ENCODE peak calls at places on chromosomes 7 and 10, in six cellular contexts. One of them, this sample, is unnamed.

GRCh38 chr10:129875993-129876727 is 87.9 kb downstream of the EBF3 start:
- DNase-seq in left ventricle myocardium inferior: no peak
- DNase-seq in WERI-Rb-1: no peak
- DNase-seq in PC-3: no peak
- DNase-seq in adrenal gland: no peak
- DNase-seq in body of pancreas: no peak
- DNase-seq in this sample: no peak

GRCh38 chr10:21692909-21693308 is 158.9 kb downstream of the MLLT10 start:
- DNase-seq in left ventricle myocardium inferior: no peak
- DNase-seq in WERI-Rb-1: no peak
- DNase-seq in PC-3: peak; percentile 9
- DNase-seq in adrenal gland: no peak
- DNase-seq in body of pancreas: no peak
- DNase-seq in this sample: no peak

GRCh38 chr7:49791089-49791741 is 17.8 kb downstream of the VWC2 start:
- DNase-seq in left ventricle myocardium inferior: no peak
- DNase-seq in WERI-Rb-1: peak; percentile 64
- DNase-seq in PC-3: peak; percentile 58
- DNase-seq in adrenal gland: no peak
- DNase-seq in body of pancreas: no peak
- DNase-seq in this sample: no peak

GRCh38 chr10:32409741-32410140 is 36.2 kb upstream of the CCDC7 start:
- DNase-seq in left ventricle myocardium inferior: no peak
- DNase-seq in WERI-Rb-1: no peak
- DNase-seq in PC-3: peak; percentile 48
- DNase-seq in adrenal gland: no peak
- DNase-seq in body of pancreas: no peak
- DNase-seq in this sample: no peak

GRCh38 chr10:34742456-34742855 is 72.6 kb downstream of the PARD3 start:
- DNase-seq in left ventricle myocardium inferior: no peak
- DNase-seq in WERI-Rb-1: no peak
- DNase-seq in PC-3: no peak
- DNase-seq in adrenal gland: no peak
- DNase-seq in body of pancreas: no peak
- DNase-seq in this sample: no peak

GRCh38 chr7:73885975-73886798 is 25.2 kb downstream of the TMEM270 start:
- DNase-seq in left ventricle myocardium inferior: peak; percentile 73
- DNase-seq in WERI-Rb-1: no peak
- DNase-seq in PC-3: no peak
- DNase-seq in adrenal gland: peak; percentile 16
- DNase-seq in body of pancreas: peak; percentile 35
- DNase-seq in this sample: peak; percentile 63

GRCh38 chr7:152602962-152603361 is 73.0 kb downstream of the XRCC2 start:
- DNase-seq in left ventricle myocardium inferior: no peak
- DNase-seq in WERI-Rb-1: no peak
- DNase-seq in PC-3: no peak
- DNase-seq in adrenal gland: no peak
- DNase-seq in body of pancreas: no peak
- DNase-seq in this sample: peak; percentile 18

GRCh38 chr10:35884657-35885071 is 242.6 kb upstream of the FZD8 start:
- DNase-seq in left ventricle myocardium inferior: no peak
- DNase-seq in WERI-Rb-1: peak; percentile 93
- DNase-seq in PC-3: no peak
- DNase-seq in adrenal gland: no peak
- DNase-seq in body of pancreas: peak; percentile 16
- DNase-seq in this sample: no peak

GRCh38 chr10:18690541-18690940 is 31.3 kb downstream of the ARL5B start:
- DNase-seq in left ventricle myocardium inferior: no peak
- DNase-seq in WERI-Rb-1: no peak
- DNase-seq in PC-3: no peak
- DNase-seq in adrenal gland: no peak
- DNase-seq in body of pancreas: no peak
- DNase-seq in this sample: no peak

GRCh38 chr10:71782221-71782916 is 9.0 kb upstream of the VSIR start:
- DNase-seq in left ventricle myocardium inferior: no peak
- DNase-seq in WERI-Rb-1: no peak
- DNase-seq in PC-3: no peak
- DNase-seq in adrenal gland: no peak
- DNase-seq in body of pancreas: no peak
- DNase-seq in this sample: no peak

GRCh38 chr7:134836447-134836846 is 57.0 kb downstream of the CALD1 start:
- DNase-seq in left ventricle myocardium inferior: no peak
- DNase-seq in WERI-Rb-1: no peak
- DNase-seq in PC-3: no peak
- DNase-seq in adrenal gland: no peak
- DNase-seq in body of pancreas: no peak
- DNase-seq in this sample: peak; percentile 96

GRCh38 chr10:132630156-132630555 is 92.6 kb downstream of the INPP5A start:
- DNase-seq in left ventricle myocardium inferior: no peak
- DNase-seq in WERI-Rb-1: no peak
- DNase-seq in PC-3: no peak
- DNase-seq in adrenal gland: no peak
- DNase-seq in body of pancreas: peak; percentile 8
- DNase-seq in this sample: no peak

GRCh38 chr10:109417803-109418202 is 505.5 kb downstream of the XPNPEP1 start:
- DNase-seq in left ventricle myocardium inferior: no peak
- DNase-seq in WERI-Rb-1: no peak
- DNase-seq in PC-3: no peak
- DNase-seq in adrenal gland: no peak
- DNase-seq in body of pancreas: no peak
- DNase-seq in this sample: no peak

GRCh38 chr7:127534636-127535035 is 50.8 kb downstream of the GCC1 start:
- DNase-seq in left ventricle myocardium inferior: no peak
- DNase-seq in WERI-Rb-1: no peak
- DNase-seq in PC-3: no peak
- DNase-seq in adrenal gland: no peak
- DNase-seq in body of pancreas: no peak
- DNase-seq in this sample: no peak

GRCh38 chr10:75428434-75429158 is 2.8 kb upstream of the LRMDA start:
- DNase-seq in left ventricle myocardium inferior: no peak
- DNase-seq in WERI-Rb-1: no peak
- DNase-seq in PC-3: peak; percentile 58
- DNase-seq in adrenal gland: peak; percentile 91
- DNase-seq in body of pancreas: peak; percentile 43
- DNase-seq in this sample: peak; percentile 16

GRCh38 chr10:49281461-49281860 is 17.5 kb upstream of the C10orf71 start:
- DNase-seq in left ventricle myocardium inferior: no peak
- DNase-seq in WERI-Rb-1: no peak
- DNase-seq in PC-3: no peak
- DNase-seq in adrenal gland: no peak
- DNase-seq in body of pancreas: no peak
- DNase-seq in this sample: no peak

GRCh38 chr7:2301510-2301860 is 12.8 kb downstream of the SNX8 start:
- DNase-seq in left ventricle myocardium inferior: no peak
- DNase-seq in WERI-Rb-1: no peak
- DNase-seq in PC-3: no peak
- DNase-seq in adrenal gland: no peak
- DNase-seq in body of pancreas: no peak
- DNase-seq in this sample: no peak

GRCh38 chr7:17952387-17952786 is 12.1 kb upstream of the SNX13 start:
- DNase-seq in left ventricle myocardium inferior: no peak
- DNase-seq in WERI-Rb-1: no peak
- DNase-seq in PC-3: no peak
- DNase-seq in adrenal gland: no peak
- DNase-seq in body of pancreas: no peak
- DNase-seq in this sample: no peak

GRCh38 chr7:17773289-17773626 is 167.0 kb downstream of the SNX13 start:
- DNase-seq in left ventricle myocardium inferior: no peak
- DNase-seq in WERI-Rb-1: no peak
- DNase-seq in PC-3: peak; percentile 76
- DNase-seq in adrenal gland: peak; percentile 53
- DNase-seq in body of pancreas: no peak
- DNase-seq in this sample: peak; percentile 93

GRCh38 chr10:75430000-75430763 is 1.2 kb upstream of the LRMDA start:
- DNase-seq in left ventricle myocardium inferior: peak; percentile 67
- DNase-seq in WERI-Rb-1: peak; percentile 70
- DNase-seq in PC-3: no peak
- DNase-seq in adrenal gland: peak; percentile 85
- DNase-seq in body of pancreas: peak; percentile 64
- DNase-seq in this sample: no peak

GRCh38 chr10:113454341-113455061 is 98.4 kb upstream of the HABP2 start:
- DNase-seq in left ventricle myocardium inferior: peak; percentile 33
- DNase-seq in WERI-Rb-1: peak; percentile 55
- DNase-seq in PC-3: peak; percentile 45
- DNase-seq in adrenal gland: peak; percentile 34
- DNase-seq in body of pancreas: peak; percentile 52
- DNase-seq in this sample: peak; percentile 33

GRCh38 chr10:34299105-34299611 is 515.9 kb downstream of the PARD3 start:
- DNase-seq in left ventricle myocardium inferior: no peak
- DNase-seq in WERI-Rb-1: no peak
- DNase-seq in PC-3: peak; percentile 52
- DNase-seq in adrenal gland: peak; percentile 17
- DNase-seq in body of pancreas: no peak
- DNase-seq in this sample: peak; percentile 75

GRCh38 chr10:95478935-95479334 is 82.2 kb downstream of the SORBS1 start:
- DNase-seq in left ventricle myocardium inferior: no peak
- DNase-seq in WERI-Rb-1: no peak
- DNase-seq in PC-3: no peak
- DNase-seq in adrenal gland: peak; percentile 14
- DNase-seq in body of pancreas: no peak
- DNase-seq in this sample: no peak

GRCh38 chr7:8131694-8132605 is 130.0 kb downstream of the ICA1 start:
- DNase-seq in left ventricle myocardium inferior: no peak
- DNase-seq in WERI-Rb-1: no peak
- DNase-seq in PC-3: no peak
- DNase-seq in adrenal gland: no peak
- DNase-seq in body of pancreas: no peak
- DNase-seq in this sample: no peak

GRCh38 chr7:33716581-33717477 is 188.5 kb upstream of the BMPER start:
- DNase-seq in left ventricle myocardium inferior: no peak
- DNase-seq in WERI-Rb-1: no peak
- DNase-seq in PC-3: peak; percentile 78
- DNase-seq in adrenal gland: peak; percentile 21
- DNase-seq in body of pancreas: no peak
- DNase-seq in this sample: peak; percentile 41

GRCh38 chr7:92835140-92835850 is 1.1 kb downstream of the CDK6 start:
- DNase-seq in left ventricle myocardium inferior: peak; percentile 49
- DNase-seq in WERI-Rb-1: peak; percentile 40
- DNase-seq in PC-3: peak; percentile 62
- DNase-seq in adrenal gland: peak; percentile 70
- DNase-seq in body of pancreas: peak; percentile 57
- DNase-seq in this sample: peak; percentile 79

GRCh38 chr7:75699993-75700392 is 38.7 kb downstream of the HIP1 start:
- DNase-seq in left ventricle myocardium inferior: no peak
- DNase-seq in WERI-Rb-1: no peak
- DNase-seq in PC-3: no peak
- DNase-seq in adrenal gland: no peak
- DNase-seq in body of pancreas: no peak
- DNase-seq in this sample: no peak
- TF ChIP-seq CTCF in left ventricle myocardium inferior: no peak
- TF ChIP-seq CTCF in WERI-Rb-1: no peak
- TF ChIP-seq CTCF in PC-3: no peak
- TF ChIP-seq CTCF in adrenal gland: no peak
- TF ChIP-seq CTCF in body of pancreas: no peak
- TF ChIP-seq CTCF in this sample: no peak

GRCh38 chr10:102743078-102743587 is 615 bp upstream of the WBP1L start:
- DNase-seq in left ventricle myocardium inferior: no peak
- DNase-seq in WERI-Rb-1: no peak
- DNase-seq in PC-3: no peak
- DNase-seq in adrenal gland: no peak
- DNase-seq in body of pancreas: no peak
- DNase-seq in this sample: no peak
- H3K4me3 ChIP-seq in left ventricle myocardium inferior: peak overlapping the region; percentile 90
- H3K4me3 ChIP-seq in WERI-Rb-1: no peak overlapping the region
- H3K4me3 ChIP-seq in PC-3: peak overlapping the region; percentile 51
- H3K4me3 ChIP-seq in adrenal gland: peak overlapping the region; percentile 47
- H3K4me3 ChIP-seq in body of pancreas: no peak overlapping the region
- H3K4me3 ChIP-seq in this sample: peak overlapping the region; percentile 22

DNA sequence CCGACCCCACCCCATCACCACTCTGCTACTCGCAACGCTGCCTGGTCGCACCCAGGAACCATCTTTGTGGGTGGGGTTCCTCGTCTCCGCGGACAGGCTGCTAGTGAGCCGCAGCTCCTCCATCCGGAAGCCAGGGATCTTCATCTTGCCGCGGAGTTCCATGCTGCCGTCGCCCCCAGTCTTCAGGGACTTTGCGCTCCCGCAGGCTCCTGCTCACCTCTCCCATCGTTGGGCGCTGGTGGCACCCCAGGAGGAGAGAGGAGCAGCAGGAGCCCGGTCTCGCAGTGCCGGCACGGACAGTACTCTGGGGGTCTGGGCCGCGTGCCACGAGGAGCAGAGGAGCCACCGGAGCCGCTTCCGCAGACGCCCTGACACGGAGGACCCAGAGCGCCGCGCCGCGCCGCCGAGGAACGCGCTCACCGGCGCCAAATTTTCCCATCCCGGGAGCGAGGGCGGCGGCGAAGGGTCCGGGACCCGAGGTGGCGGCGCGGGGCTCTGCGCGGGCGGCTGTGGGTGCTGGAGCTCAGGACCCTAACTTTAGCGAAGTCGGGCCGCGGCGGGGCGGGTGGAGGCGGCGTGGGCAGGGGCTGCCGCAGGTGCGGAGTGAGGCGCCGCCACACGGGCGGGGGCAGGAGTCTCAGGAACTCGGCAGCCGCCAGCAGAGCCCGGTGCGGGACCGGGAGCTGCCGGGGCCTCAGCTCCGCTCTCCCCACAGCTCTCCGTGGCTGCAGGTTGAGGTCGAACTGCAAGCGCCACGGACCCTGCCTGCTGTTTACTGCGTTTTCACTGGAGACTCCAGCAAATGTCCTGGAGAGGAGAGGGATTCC is 750.2 kb upstream of the SORCS1 start:
- DNase-seq in left ventricle myocardium inferior: no peak
- DNase-seq in WERI-Rb-1: peak; percentile 68
- DNase-seq in PC-3: no peak
- DNase-seq in adrenal gland: no peak
- DNase-seq in body of pancreas: peak; percentile 26
- DNase-seq in this sample: no peak
- H3K27ac ChIP-seq in left ventricle myocardium inferior: no peak overlapping the region
- H3K27ac ChIP-seq in WERI-Rb-1: peak overlapping the region; percentile 90
- H3K27ac ChIP-seq in PC-3: no peak overlapping the region
- H3K27ac ChIP-seq in adrenal gland: no peak overlapping the region
- H3K27ac ChIP-seq in body of pancreas: peak overlapping the region; percentile 71
- H3K27ac ChIP-seq in this sample: no peak overlapping the region

GRCh38 chr10:79235765-79236755 is 111.2 kb upstream of the PPIF start:
- DNase-seq in left ventricle myocardium inferior: no peak
- DNase-seq in WERI-Rb-1: no peak
- DNase-seq in PC-3: no peak
- DNase-seq in adrenal gland: no peak
- DNase-seq in body of pancreas: no peak
- DNase-seq in this sample: no peak
- TF ChIP-seq CTCF in left ventricle myocardium inferior: no peak
- TF ChIP-seq CTCF in WERI-Rb-1: no peak
- TF ChIP-seq CTCF in PC-3: no peak
- TF ChIP-seq CTCF in adrenal gland: no peak
- TF ChIP-seq CTCF in body of pancreas: no peak
- TF ChIP-seq CTCF in this sample: no peak

This sample was measured in brain microvascular endothelial cell.